ENCODE peak calls at places on chromosomes 12 and 14, in six cellular contexts. L is LoVo, V is T-cell, P is globus pallidus, X is uterus, H is SW480. S is an unnamed sample.

GRCh38 chr14:103028161-103028767 is 29.1 kb downstream of the CDC42BPB start:
- DNase-seq in H (no peak), P (no peak), V (no peak), L (no peak), X (no peak), S (no peak)

GRCh38 chr14:91252901-91253794 is 8.6 kb upstream of the GPR68 start:
- DNase-seq in X (no peak), P (no peak), H (no peak), V (no peak), L (peak), S (peak)

GRCh38 chr12:57101892-57102695 is 9.1 kb downstream of the STAT6 start:
- DNase-seq in H (peak), X (no peak), V (no peak), P (no peak), L (peak), S (peak)

GRCh38 chr12:132703611-132704010 is 7.0 kb upstream of the PGAM5 start:
- DNase-seq in P (no peak), L (no peak), X (no peak), H (no peak), V (no peak), S (no peak)

GRCh38 chr12:510071-510825 is 50.5 kb downstream of the B4GALNT3 start:
- DNase-seq in H (peak), X (no peak), L (peak), P (peak), V (no peak), S (peak)

GRCh38 chr12:51846911-51847829 is 1.3 kb downstream of the FIGNL2 start:
- DNase-seq in H (peak), L (no peak), V (peak), X (peak), P (no peak), S (peak)

GRCh38 chr12:67147030-67147429 is 122.1 kb upstream of the CAND1 start:
- DNase-seq in H (no peak), P (no peak), L (no peak), X (no peak), V (no peak), S (no peak)

GRCh38 chr12:129927316-129927900 is 23.6 kb upstream of the TMEM132D start:
- DNase-seq in P (no peak), V (no peak), L (no peak), X (no peak), H (no peak), S (no peak)

GRCh38 chr14:104678346-104678745 is 11.1 kb upstream of the INF2 start:
- DNase-seq in L (no peak), X (peak), H (no peak), P (no peak), V (no peak), S (peak)

GRCh38 chr12:6632026-6632978 is 3.5 kb downstream of the LPAR5 start:
- DNase-seq in H (no peak), X (no peak), P (no peak), V (peak), L (no peak), S (peak)

GRCh38 chr12:112599871-112600270 is 181.1 kb downstream of the PTPN11 start:
- DNase-seq in V (no peak), H (no peak), P (no peak), L (no peak), X (no peak), S (no peak)

GRCh38 chr12:18696971-18697602 is 40.7 kb downstream of the PLCZ1 start:
- DNase-seq in P (no peak), V (no peak), X (no peak), H (no peak), L (no peak), S (peak)

GRCh38 chr14:50677527-50678063 is 9.5 kb upstream of the SAV1 start:
- DNase-seq in V (no peak), L (peak), P (no peak), X (no peak), H (peak), S (no peak)

GRCh38 chr14:101463566-101464171 is 97.6 kb upstream of the DIO3 start:
- DNase-seq in P (no peak), L (no peak), V (no peak), X (no peak), H (no peak), S (no peak)

GRCh38 chr12:45299132-45299692 is 83.3 kb downstream of the ANO6 start:
- DNase-seq in P (no peak), X (no peak), L (peak), H (no peak), V (no peak), S (peak)

GRCh38 chr12:67161322-67161918 is 107.7 kb upstream of the CAND1 start:
- DNase-seq in X (no peak), L (peak), H (peak), P (peak), V (peak), S (peak)

GRCh38 chr14:71430321-71431168 is 501.7 kb upstream of the RGS6 start:
- DNase-seq in X (no peak), L (no peak), P (no peak), V (no peak), H (no peak), S (no peak)

GRCh38 chr14:71242237-71242748 is 335.0 kb downstream of the PCNX1 start:
- DNase-seq in X (peak), H (no peak), L (no peak), V (no peak), P (no peak), S (no peak)

GRCh38 chr14:70808023-70808401 is 1.3 kb downstream of the MAP3K9 start:
- DNase-seq in L (peak), V (peak), P (no peak), X (no peak), H (peak), S (peak)

GRCh38 chr12:28122756-28123155 is 67.5 kb upstream of the CCDC91 start:
- DNase-seq in P (no peak), X (no peak), L (no peak), H (no peak), V (no peak), S (no peak)

GRCh38 chr14:81329640-81330385 is 70.3 kb downstream of the STON2 start:
- DNase-seq in L (no peak), P (no peak), X (no peak), V (no peak), H (no peak), S (peak)

GRCh38 chr12:22018860-22019259 is 27.2 kb upstream of the CMAS start:
- DNase-seq in V (no peak), L (peak), X (no peak), P (no peak), H (peak), S (peak)

S was measured in DMS53.